ENCODE peak calls at places on chromosomes 1 and 21, in nine cellular contexts. O is AG09309, N is coronary artery, P is B cell, S is neural crest cell, I is left lung, J is breast epithelium, Y is IMR-90, D is endothelial cell. K is an unnamed sample.

GRCh38 chr1:218669431-218669830 is 324.3 kb downstream of the TGFB2 start:
- DNase-seq in O (no peak), N (no peak), P (no peak), S (no peak), I (no peak), J (no peak), Y (peak), D (no peak), K (no peak)

GRCh38 chr1:182175340-182176068 is 114.0 kb upstream of the ZNF648 start:
- DNase-seq in O (no peak), N (no peak), P (no peak), S (no peak), I (no peak), J (no peak), Y (no peak), D (no peak), K (no peak)

GRCh38 chr1:204075890-204076837 is 3.2 kb downstream of the SOX13 start:
- DNase-seq in O (no peak), N (no peak), P (no peak), S (no peak), I (no peak), J (no peak), Y (no peak), D (no peak), K (no peak)

GRCh38 chr1:204359131-204359473 is 627 bp downstream of the PLEKHA6 start:
- DNase-seq in O (no peak), N (no peak), P (no peak), S (no peak), I (no peak), J (no peak), Y (no peak), D (no peak), K (no peak)

GRCh38 chr21:32448803-32449594 is 36.5 kb downstream of the EVA1C start:
- DNase-seq in O (peak), N (no peak), P (no peak), S (no peak), I (no peak), J (no peak), Y (peak), D (no peak), K (no peak)

GRCh38 chr1:161921491-161921890 is 102.2 kb downstream of the OLFML2B start:
- DNase-seq in O (no peak), N (no peak), P (no peak), S (no peak), I (no peak), J (no peak), Y (no peak), D (no peak), K (no peak)

GRCh38 chr1:95953005-95953404 is 719.0 kb downstream of the RWDD3 start:
- DNase-seq in O (no peak), N (no peak), P (no peak), S (no peak), I (no peak), J (no peak), Y (peak), D (peak), K (no peak)

GRCh38 chr1:197285526-197286217 is 17.6 kb downstream of the CRB1 start:
- DNase-seq in O (no peak), N (no peak), P (no peak), S (no peak), I (no peak), J (no peak), Y (no peak), D (no peak), K (no peak)

GRCh38 chr1:180964609-180965008 is 51.9 kb downstream of the KIAA1614 start:
- DNase-seq in O (no peak), N (peak), P (no peak), S (no peak), I (no peak), J (no peak), Y (no peak), D (no peak), K (no peak)

GRCh38 chr1:209736467-209737117 is 19.3 kb upstream of the TRAF3IP3 start:
- DNase-seq in O (no peak), N (no peak), P (no peak), S (no peak), I (no peak), J (no peak), Y (no peak), D (no peak), K (no peak)

GRCh38 chr1:15350551-15351200 is 59.0 kb upstream of the EFHD2 start:
- DNase-seq in O (no peak), N (no peak), P (no peak), S (no peak), I (no peak), J (no peak), Y (no peak), D (no peak), K (no peak)

GRCh38 chr1:240073097-240073496 is 18.6 kb upstream of the FMN2 start:
- DNase-seq in O (no peak), N (no peak), P (no peak), S (no peak), I (no peak), J (no peak), Y (no peak), D (no peak), K (no peak)

GRCh38 chr1:92186081-92186480 is 31.6 kb upstream of the C1orf146 start:
- DNase-seq in O (peak), N (no peak), P (no peak), S (no peak), I (no peak), J (no peak), Y (peak), D (no peak), K (no peak)

GRCh38 chr1:167936930-167937708 is at the start of gene MPC2:
- DNase-seq in O (peak), N (peak), P (peak), S (peak), I (peak), J (peak), Y (peak), D (peak), K (no peak)

GRCh38 chr1:199112365-199112764 is 473.5 kb downstream of the PTPRC start:
- DNase-seq in O (no peak), N (no peak), P (no peak), S (no peak), I (no peak), J (no peak), Y (no peak), D (no peak), K (no peak)

GRCh38 chr1:199116488-199116887 is 477.6 kb downstream of the PTPRC start:
- DNase-seq in O (no peak), N (no peak), P (no peak), S (no peak), I (no peak), J (no peak), Y (no peak), D (no peak), K (no peak)

DNA sequence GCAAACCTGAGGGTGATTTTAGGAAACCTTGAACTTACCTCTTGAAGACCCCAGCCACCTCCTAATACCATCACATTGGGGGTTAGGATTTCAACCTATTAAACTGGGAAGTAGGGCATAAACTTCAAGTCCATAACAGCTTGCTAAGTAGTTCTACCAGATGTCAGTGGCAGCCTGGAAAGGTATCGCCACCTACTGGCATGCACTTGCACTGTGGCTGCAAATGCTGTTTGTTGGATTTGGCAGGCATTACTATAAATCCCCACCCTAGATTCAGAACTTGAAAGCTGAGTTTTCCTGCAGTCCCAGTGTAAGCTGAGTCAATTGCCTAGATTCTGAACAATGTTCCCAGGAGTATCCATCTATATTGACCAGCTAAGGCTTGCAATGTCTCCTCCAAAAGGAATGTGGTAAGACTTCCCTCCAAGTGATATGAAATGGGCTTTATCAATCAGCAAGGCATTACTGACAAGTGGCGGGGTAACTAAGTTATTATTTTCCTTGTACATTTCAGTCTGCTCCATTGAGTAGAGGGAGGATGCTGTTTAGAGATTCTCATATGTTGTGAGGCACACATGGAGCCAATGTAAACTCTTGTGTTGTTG is 474.5 kb downstream of the PTPRC start:
- DNase-seq in O (peak), N (no peak), P (no peak), S (peak), I (peak), J (no peak), Y (peak), D (peak), K (no peak)
- TF ChIP-seq CTCF in O (peak), N (peak), P (peak), S (peak), I (peak), J (peak), Y (peak), D (peak), K (peak)

GRCh38 chr1:34786521-34787325 is 5.7 kb downstream of the GJB3 start:
- DNase-seq in O (peak), N (no peak), P (peak), S (peak), I (peak), J (peak), Y (peak), D (peak), K (peak)
- TF ChIP-seq CTCF in O (peak), N (peak), P (peak), S (peak), I (peak), J (peak), Y (peak), D (peak), K (peak)

GRCh38 chr1:20228314-20228713 is 42.0 kb upstream of the PLA2G2C start:
- DNase-seq in O (no peak), N (no peak), P (no peak), S (no peak), I (no peak), J (no peak), Y (no peak), D (no peak), K (no peak)

GRCh38 chr1:20227704-20228103 is 41.4 kb upstream of the PLA2G2C start:
- DNase-seq in O (no peak), N (no peak), P (no peak), S (no peak), I (no peak), J (no peak), Y (no peak), D (no peak), K (no peak)

GRCh38 chr1:20233394-20233793 is 47.1 kb upstream of the PLA2G2C start:
- DNase-seq in O (no peak), N (no peak), P (peak), S (no peak), I (no peak), J (no peak), Y (peak), D (no peak), K (no peak)

GRCh38 chr1:20233866-20234265 is 47.5 kb upstream of the PLA2G2C start:
- DNase-seq in O (no peak), N (no peak), P (no peak), S (peak), I (no peak), J (no peak), Y (no peak), D (no peak), K (no peak)

GRCh38 chr1:20229191-20229590 is 42.9 kb upstream of the PLA2G2C start:
- DNase-seq in O (no peak), N (no peak), P (no peak), S (no peak), I (no peak), J (no peak), Y (no peak), D (no peak), K (no peak)
- TF ChIP-seq CTCF in O (no peak), N (no peak), P (no peak), S (no peak), I (no peak), J (no peak), Y (no peak), D (no peak), K (no peak)

DNA sequence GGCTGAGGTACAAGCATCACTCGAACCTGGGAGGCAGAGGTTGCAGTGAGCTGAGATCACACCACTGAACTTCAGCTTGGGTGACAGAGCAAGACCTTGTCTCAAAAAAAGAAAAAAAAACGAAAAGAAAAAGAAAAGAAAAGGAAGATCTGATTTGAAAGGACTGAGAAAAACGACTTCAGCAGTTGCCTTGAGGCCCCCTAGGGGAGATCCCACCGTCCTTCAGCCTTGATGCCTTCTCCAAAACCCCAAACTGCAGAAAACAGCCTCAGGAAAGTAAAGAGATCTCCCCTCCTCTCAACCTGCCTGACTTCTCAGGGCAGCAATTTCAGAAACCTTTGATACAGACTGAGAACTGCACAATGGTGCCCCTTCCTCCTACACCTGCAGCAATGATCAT is 50.9 kb upstream of the BCAR3 start:
- DNase-seq in O (no peak), N (no peak), P (no peak), S (no peak), I (no peak), J (no peak), Y (no peak), D (no peak), K (no peak)
- TF ChIP-seq CTCF in O (peak), N (no peak), P (peak), S (peak), I (no peak), J (no peak), Y (no peak), D (no peak), K (peak)

GRCh38 chr1:18556364-18556763 is 74.3 kb upstream of the PAX7 start:
- DNase-seq in O (no peak), N (no peak), P (no peak), S (no peak), I (no peak), J (no peak), Y (peak), D (peak), K (no peak)
- TF ChIP-seq CTCF in O (peak), N (no peak), P (no peak), S (peak), I (no peak), J (no peak), Y (peak), D (peak), K (peak)

DNA sequence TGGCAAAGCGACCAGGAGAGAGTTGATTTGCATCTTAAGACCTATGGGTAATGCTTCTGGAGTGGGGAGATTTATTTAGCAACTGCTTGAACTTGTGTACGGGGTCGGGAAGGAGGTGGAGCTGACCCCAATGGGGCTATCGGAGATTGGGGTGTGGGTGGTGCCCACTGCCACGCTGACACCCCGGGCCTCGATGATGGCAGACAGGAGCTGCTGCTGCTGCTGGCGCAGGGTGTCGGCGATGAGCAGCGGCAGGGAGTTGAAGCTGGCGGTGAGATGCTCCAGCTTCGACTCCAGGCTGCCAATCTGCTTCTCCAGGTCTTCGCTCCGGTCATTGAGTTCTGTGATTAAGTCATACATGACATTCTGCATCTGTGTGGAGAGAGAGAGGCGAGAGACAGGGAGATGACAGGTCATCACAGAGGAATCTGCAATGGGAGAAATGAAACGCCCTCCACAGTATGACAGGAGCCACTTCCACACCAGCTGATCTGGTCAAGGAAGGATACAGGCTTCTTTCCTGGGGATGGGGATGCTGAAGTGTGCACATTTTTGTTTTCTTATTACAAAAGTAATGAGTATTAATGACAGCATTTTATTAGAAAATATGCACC is 100.0 kb upstream of the ADAR start:
- DNase-seq in O (no peak), N (no peak), P (no peak), S (no peak), I (no peak), J (no peak), Y (peak), D (no peak), K (no peak)
- TF ChIP-seq CTCF in O (no peak), N (no peak), P (no peak), S (no peak), I (no peak), J (no peak), Y (no peak), D (no peak), K (no peak)

GRCh38 chr1:192580351-192580962 is 4.9 kb downstream of the RGS1 start:
- DNase-seq in O (no peak), N (no peak), P (no peak), S (no peak), I (no peak), J (no peak), Y (peak), D (no peak), K (no peak)
- TF ChIP-seq CTCF in O (peak), N (peak), P (peak), S (peak), I (no peak), J (peak), Y (peak), D (no peak), K (peak)

DNA sequence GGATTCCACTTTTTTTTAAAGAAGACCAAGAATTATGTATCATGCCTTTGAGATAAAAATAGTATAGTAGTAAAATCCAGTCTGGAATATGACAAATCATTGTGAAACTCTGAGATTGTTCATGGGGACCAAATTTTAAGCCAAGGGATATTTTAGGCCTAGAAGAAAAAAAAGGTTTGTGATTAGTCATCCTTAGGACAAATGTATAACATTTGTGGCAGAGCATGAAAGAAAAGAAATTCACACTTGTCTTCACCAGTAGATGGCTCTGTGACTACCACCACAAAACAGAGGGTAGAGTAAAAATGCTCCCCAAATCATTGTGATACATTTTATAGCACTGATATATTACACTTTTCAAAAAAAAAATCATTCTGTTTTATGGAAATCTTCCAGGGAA is 226.1 kb downstream of the KCTD3 start:
- DNase-seq in O (peak), N (no peak), P (no peak), S (no peak), I (no peak), J (no peak), Y (peak), D (no peak), K (no peak)
- TF ChIP-seq CTCF in O (peak), N (no peak), P (no peak), S (peak), I (no peak), J (no peak), Y (peak), D (peak), K (peak)